ENCODE peak calls at places on chromosomes 16 and 17, in seven cellular contexts. Z is left ventricle myocardium inferior, F is uterus, V is epithelial cell of esophagus, J is HFFc6, A is omental fat pad, I is mucosa of descending colon. R is an unnamed sample.

GRCh38 chr17:41687828-41688640 is 651 bp upstream of the EIF1 start:
- DNase-seq in Z (peak; percentile 47), F (peak; percentile 58), V (peak; percentile 66), J (no peak), A (no peak), I (peak; percentile 81), R (no peak)

GRCh38 chr17:17156511-17156910 is 49.6 kb downstream of the PLD6 start:
- DNase-seq in Z (no peak), F (no peak), V (peak; percentile 37), J (peak; percentile 24), A (no peak), I (no peak), R (no peak)

GRCh38 chr17:81422776-81423697 is 27.8 kb downstream of the BAHCC1 start:
- DNase-seq in Z (peak; percentile 70), F (peak; percentile 88), V (peak; percentile 95), J (peak; percentile 92), A (no peak), I (no peak), R (peak; percentile 82)

GRCh38 chr16:69845181-69845580 is 83.0 kb downstream of the WWP2 start:
- DNase-seq in Z (no peak), F (no peak), V (peak; percentile 32), J (no peak), A (no peak), I (no peak), R (no peak)

GRCh38 chr17:50190278-50191069 is 11.0 kb downstream of the COL1A1 start:
- DNase-seq in Z (no peak), F (no peak), V (no peak), J (no peak), A (no peak), I (no peak), R (no peak)

GRCh38 chr17:50170662-50171370 is 5.0 kb downstream of the SGCA start:
- DNase-seq in Z (no peak), F (no peak), V (peak; percentile 84), J (no peak), A (no peak), I (no peak), R (no peak)

GRCh38 chr16:11094075-11094593 is 149.8 kb downstream of the CLEC16A start:
- DNase-seq in Z (no peak), F (no peak), V (peak; percentile 79), J (peak; percentile 21), A (no peak), I (no peak), R (no peak)

GRCh38 chr17:63550816-63551639 is 751 bp downstream of the DCAF7 start:
- DNase-seq in Z (no peak), F (no peak), V (peak; percentile 38), J (peak; percentile 31), A (no peak), I (peak; percentile 23), R (no peak)

GRCh38 chr16:87945351-87946042 is 5.7 kb upstream of the BANP start:
- DNase-seq in Z (peak; percentile 73), F (peak; percentile 60), V (peak; percentile 98), J (no peak), A (no peak), I (peak; percentile 76), R (no peak)

GRCh38 chr17:49510059-49510719 is 15.1 kb downstream of the NGFR start:
- DNase-seq in Z (no peak), F (no peak), V (no peak), J (no peak), A (no peak), I (no peak), R (no peak)

GRCh38 chr16:72371307-72372081 is 199.5 kb upstream of the PMFBP1 start:
- DNase-seq in Z (no peak), F (no peak), V (peak; percentile 36), J (peak; percentile 8), A (no peak), I (no peak), R (peak; percentile 55)

GRCh38 chr17:17915183-17915582 is 57.0 kb downstream of the TOM1L2 start:
- DNase-seq in Z (no peak), F (no peak), V (no peak), J (no peak), A (no peak), I (no peak), R (no peak)

GRCh38 chr17:82277851-82278250 is 4.4 kb upstream of the CSNK1D start:
- DNase-seq in Z (no peak), F (no peak), V (no peak), J (no peak), A (no peak), I (no peak), R (no peak)

GRCh38 chr17:69810326-69811035 is 264.5 kb upstream of the KCNJ16 start:
- DNase-seq in Z (no peak), F (no peak), V (peak; percentile 90), J (no peak), A (no peak), I (no peak), R (no peak)

GRCh38 chr17:52134641-52135040 is 23.9 kb downstream of the CA10 start:
- DNase-seq in Z (no peak), F (no peak), V (peak; percentile 73), J (no peak), A (no peak), I (no peak), R (no peak)

GRCh38 chr17:48576479-48577309 is 1.5 kb downstream of the HOXB4 start:
- DNase-seq in Z (no peak), F (peak; percentile 57), V (peak; percentile 40), J (no peak), A (no peak), I (no peak), R (no peak)

GRCh38 chr17:75096082-75096625 is 8.4 kb downstream of the SLC16A5 start:
- DNase-seq in Z (peak; percentile 75), F (no peak), V (peak; percentile 98), J (peak; percentile 58), A (no peak), I (peak; percentile 88), R (no peak)

GRCh38 chr17:55318081-55318480 is 53.3 kb downstream of the HLF start:
- DNase-seq in Z (no peak), F (no peak), V (peak; percentile 81), J (no peak), A (no peak), I (no peak), R (no peak)

GRCh38 chr17:7650509-7651096 is at the start of gene ATP1B2:
- DNase-seq in Z (peak; percentile 70), F (peak; percentile 72), V (peak; percentile 56), J (no peak), A (peak; percentile 58), I (peak; percentile 75), R (no peak)

GRCh38 chr16:19524356-19524865 is 669 bp downstream of the CCP110 start:
- DNase-seq in Z (no peak), F (no peak), V (no peak), J (no peak), A (no peak), I (no peak), R (no peak)

GRCh38 chr16:69917739-69918138 is 33.4 kb upstream of the CLEC18A start:
- DNase-seq in Z (no peak), F (peak; percentile 73), V (peak; percentile 92), J (peak; percentile 91), A (peak; percentile 35), I (no peak), R (peak; percentile 92)

GRCh38 chr16:74092336-74092735 is 204.3 kb upstream of the PSMD7 start:
- DNase-seq in Z (no peak), F (no peak), V (no peak), J (no peak), A (no peak), I (no peak), R (no peak)

GRCh38 chr17:73028311-73028755 is 64.2 kb downstream of the SLC39A11 start:
- DNase-seq in Z (no peak), F (no peak), V (no peak), J (no peak), A (no peak), I (no peak), R (no peak)

GRCh38 chr17:37518816-37519215 is 29.1 kb downstream of the DUSP14 start:
- DNase-seq in Z (no peak), F (no peak), V (no peak), J (no peak), A (no peak), I (no peak), R (no peak)
- TF ChIP-seq CTCF in Z (no peak), F (no peak), V (peak; percentile 9), J (peak; percentile 21), A (no peak), I (no peak), R (no peak)

DNA sequence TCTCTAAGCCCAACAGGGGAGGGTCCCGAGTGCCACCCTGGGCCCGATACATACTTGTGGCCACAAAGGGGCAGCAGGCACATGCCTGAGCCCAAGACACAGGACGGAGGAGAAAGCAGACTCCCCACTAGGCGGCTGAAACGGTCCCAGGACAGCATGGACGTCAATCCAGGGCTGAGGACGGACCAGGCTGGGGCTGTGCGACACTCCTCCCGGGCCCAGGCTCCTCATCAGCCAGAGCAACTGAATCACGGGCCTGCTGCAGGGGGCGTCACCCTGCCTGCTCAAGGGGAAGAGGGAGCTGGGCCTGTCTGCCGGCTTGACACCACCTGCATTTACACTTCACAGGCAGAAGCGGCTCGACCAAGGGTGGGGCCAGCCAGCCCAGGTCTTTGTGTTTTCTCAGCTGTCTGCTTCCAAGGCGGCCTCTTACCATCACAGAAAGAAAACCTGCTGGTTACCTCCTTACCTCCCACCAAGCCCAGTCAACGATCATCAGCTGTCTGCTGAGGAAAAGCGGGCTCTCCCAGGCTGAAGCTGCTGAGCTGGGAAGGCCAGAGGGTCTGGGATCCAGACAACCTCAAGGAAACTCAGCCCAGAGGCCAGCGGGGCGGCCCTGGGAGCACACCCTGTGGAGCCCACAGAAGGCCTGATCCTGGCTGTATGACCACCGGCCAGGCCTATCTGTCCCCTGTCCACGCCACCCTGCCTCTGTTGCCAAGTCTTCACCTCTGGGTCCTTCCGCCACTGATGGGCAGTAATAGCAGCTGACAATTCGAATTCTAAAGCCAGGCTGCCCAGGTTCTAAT is 26.4 kb downstream of the KIFC3 start:
- DNase-seq in Z (no peak), F (no peak), V (no peak), J (no peak), A (no peak), I (peak; percentile 72), R (no peak)
- TF ChIP-seq CTCF in Z (no peak), F (no peak), V (peak; percentile 19), J (peak; percentile 23), A (no peak), I (no peak), R (no peak)

DNA sequence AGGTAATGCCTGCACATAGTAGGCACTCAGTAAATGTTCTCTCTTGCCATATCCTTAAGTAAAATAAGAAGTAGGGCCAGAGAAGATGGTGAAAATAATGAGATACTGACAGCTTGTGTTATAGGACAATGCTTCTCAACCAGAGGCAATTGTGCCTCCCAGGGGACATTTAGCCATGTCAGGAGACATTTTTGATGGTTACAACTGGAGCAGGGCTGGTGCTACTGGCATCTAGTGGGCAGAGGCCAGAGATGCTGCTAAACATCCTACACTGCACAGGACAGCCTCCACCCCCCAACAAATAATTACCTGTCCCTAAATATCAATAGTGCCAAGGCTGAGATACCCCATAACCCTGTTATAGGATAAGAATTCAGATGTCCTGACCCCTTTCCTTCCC is 1.7 kb downstream of the RAD51D start:
- DNase-seq in Z (no peak), F (no peak), V (peak; percentile 52), J (peak; percentile 48), A (no peak), I (no peak), R (no peak)
- TF ChIP-seq CTCF in Z (no peak), F (no peak), V (peak; percentile 57), J (peak; percentile 60), A (no peak), I (no peak), R (peak; percentile 34)

GRCh38 chr17:65901394-65901793 is 290.5 kb downstream of the CEP112 start:
- DNase-seq in Z (no peak), F (no peak), V (no peak), J (no peak), A (no peak), I (no peak), R (no peak)

GRCh38 chr17:65902165-65902564 is 289.8 kb downstream of the CEP112 start:
- DNase-seq in Z (no peak), F (no peak), V (no peak), J (no peak), A (no peak), I (no peak), R (no peak)

GRCh38 chr17:65902831-65903549 is 288.9 kb downstream of the CEP112 start:
- DNase-seq in Z (no peak), F (no peak), V (no peak), J (no peak), A (no peak), I (no peak), R (no peak)
- TF ChIP-seq CTCF in Z (no peak), F (no peak), V (no peak), J (no peak), A (no peak), I (no peak), R (no peak)